ENCODE peak calls at places on chromosomes 11 and 22, in nine cellular contexts. B is naive thymus-derived CD8-positive, alpha-beta T cell; C is thoracic aorta; S is upper lobe of right lung; T is Caco-2; Z is activated effector memory CD4-positive, alpha-beta T cell treated with anti-CD3 and anti-CD28 coated beads, Interleukin-2, amount 50 U/mL, for 16 hours; L is stimulated activated CD4-positive, alpha-beta T cell treated with anti-CD3 and anti-CD28 coated beads, Interleukin-2, amount 100 ng/mL, for 48 hours; Q is body of pancreas; M is T-helper 9 cell. E is an unnamed sample.

GRCh38 chr22:36334838-36335603 is 52.7 kb downstream of the MYH9 start:
- DNase-seq in B (no peak), C (no peak), S (no peak), T (no peak), Z (peak), L (no peak), Q (peak), M (no peak), E (peak)

GRCh38 chr11:32870676-32871075 is 21.9 kb upstream of the QSER1 start:
- DNase-seq in B (peak), C (no peak), S (no peak), T (peak), Z (peak), L (peak), Q (no peak), M (peak), E (peak)

GRCh38 chr11:59182457-59183151 is 10.7 kb downstream of the DTX4 start:
- DNase-seq in B (no peak), C (no peak), S (no peak), T (peak), Z (no peak), L (no peak), Q (peak), M (no peak), E (peak)

GRCh38 chr11:113114452-113115027 is 153.3 kb downstream of the NCAM1 start:
- DNase-seq in B (no peak), C (no peak), S (no peak), T (peak), Z (no peak), L (no peak), Q (peak), M (no peak), E (peak)

GRCh38 chr11:121497176-121497995 is 44.6 kb upstream of the SORL1-AS1 start:
- DNase-seq in B (no peak), C (no peak), S (no peak), T (no peak), Z (no peak), L (no peak), Q (no peak), M (no peak), E (no peak)

GRCh38 chr11:106691807-106692365 is 326.4 kb downstream of the GUCY1A2 start:
- DNase-seq in B (no peak), C (no peak), S (no peak), T (no peak), Z (no peak), L (no peak), Q (no peak), M (no peak), E (no peak)

GRCh38 chr11:92002568-92002967 is 222.1 kb upstream of the FAT3 start:
- DNase-seq in B (no peak), C (no peak), S (no peak), T (no peak), Z (no peak), L (no peak), Q (no peak), M (no peak), E (no peak)

GRCh38 chr11:8268530-8269461 is 5.1 kb upstream of the LMO1 start:
- DNase-seq in B (no peak), C (no peak), S (peak), T (peak), Z (peak), L (no peak), Q (no peak), M (no peak), E (no peak)

GRCh38 chr22:46180370-46181137 is 30.2 kb downstream of the PPARA start:
- DNase-seq in B (no peak), C (no peak), S (no peak), T (no peak), Z (no peak), L (no peak), Q (no peak), M (no peak), E (peak)

GRCh38 chr11:117221775-117222517 is 9.9 kb downstream of the PCSK7 start:
- DNase-seq in B (peak), C (no peak), S (no peak), T (peak), Z (peak), L (no peak), Q (peak), M (no peak), E (no peak)

GRCh38 chr22:25038771-25039170 is 86.3 kb downstream of the KIAA1671 start:
- DNase-seq in B (no peak), C (no peak), S (no peak), T (no peak), Z (no peak), L (no peak), Q (no peak), M (no peak), E (no peak)

GRCh38 chr22:19607198-19608113 is 83.2 kb upstream of the CLDN5 start:
- DNase-seq in B (no peak), C (no peak), S (peak), T (no peak), Z (peak), L (peak), Q (peak), M (no peak), E (no peak)

GRCh38 chr11:70029115-70029830 is 48.8 kb upstream of the ANO1 start:
- DNase-seq in B (no peak), C (no peak), S (no peak), T (peak), Z (no peak), L (no peak), Q (no peak), M (no peak), E (no peak)

GRCh38 chr11:69636512-69636866 is 4.5 kb upstream of the CCND1 start:
- DNase-seq in B (no peak), C (no peak), S (peak), T (peak), Z (no peak), L (no peak), Q (peak), M (no peak), E (peak)